ENCODE peak calls at places on chromosomes 2 and 18, in six cellular contexts. Y is H1, W is GM12878, K is endothelial cell of umbilical vein, Q is HCT116, I is SK-N-SH. J is an unnamed sample. For H3K79me2, the result is how much of the 10 kb centered on the place peaks cover.

GRCh38 chr2:11941201-11942041 is 195.0 kb downstream of the LPIN1 start:
- DNase-seq in I (no peak), K (no peak), W (no peak), Y (no peak), Q (no peak), J (no peak)

GRCh38 chr18:7872569-7872968 is 305.5 kb downstream of the PTPRM start:
- DNase-seq in I (peak), K (peak), Q (peak), W (no peak), Y (no peak), J (no peak)

GRCh38 chr18:75433098-75433497 is 5.6 kb upstream of the SMIM21 start:
- DNase-seq in I (no peak), Q (no peak), Y (no peak), W (no peak), K (no peak), J (peak)

GRCh38 chr18:57771183-57771582 is 31.9 kb downstream of the ATP8B1 start:
- DNase-seq in K (peak), Q (no peak), I (no peak), Y (no peak), W (no peak), J (peak)

GRCh38 chr2:129233166-129233565 is 746.3 kb upstream of the RAB6C start:
- DNase-seq in I (no peak), Q (no peak), Y (no peak), K (no peak), W (no peak), J (no peak)

GRCh38 chr2:167398791-167399371 is 510.6 kb downstream of the XIRP2 start:
- DNase-seq in Q (no peak), K (no peak), I (peak), W (no peak), Y (no peak), J (no peak)

GRCh38 chr18:12278765-12279682 is 24.9 kb downstream of the CIDEA start:
- DNase-seq in Q (no peak), K (peak), W (no peak), Y (peak), I (no peak), J (peak)

GRCh38 chr2:45009928-45010705 is 865 bp upstream of the SIX2 start:
- DNase-seq in K (peak), W (no peak), Q (no peak), Y (peak), I (peak), J (peak)

GRCh38 chr2:212711851-212712250 is 173.2 kb upstream of the ERBB4 start:
- DNase-seq in Y (no peak), Q (no peak), I (no peak), K (no peak), W (no peak), J (no peak)

GRCh38 chr2:189024861-189025618 is 50.9 kb downstream of the COL3A1 start:
- DNase-seq in I (no peak), Y (no peak), Q (peak), K (no peak), W (no peak), J (peak)

GRCh38 chr2:119934319-119934718 is 78.6 kb upstream of the EPB41L5 start:
- DNase-seq in K (no peak), W (no peak), Q (no peak), Y (no peak), I (no peak), J (no peak)

GRCh38 chr2:27715318-27716165 is 51.9 kb downstream of the SLC4A1AP start:
- DNase-seq in I (peak), K (no peak), W (no peak), Y (peak), Q (no peak), J (peak)

GRCh38 chr2:88597168-88597567 is 30.1 kb downstream of the EIF2AK3 start:
- DNase-seq in Q (no peak), Y (no peak), I (no peak), W (no peak), K (no peak), J (no peak)
- H3K79me2 ChIP-seq in Q (under half), Y (under half), I (under half), W (under half), K (under half), J (under half)

GRCh38 chr2:205706769-205707375 is 24.6 kb downstream of the NRP2 start:
- DNase-seq in I (no peak), Y (no peak), Q (no peak), K (peak), W (peak), J (no peak)
- TF ChIP-seq POLR2AphosphoS5 in I (no peak), Y (no peak), Q (no peak), K (peak), W (peak), J (no peak)

DNA sequence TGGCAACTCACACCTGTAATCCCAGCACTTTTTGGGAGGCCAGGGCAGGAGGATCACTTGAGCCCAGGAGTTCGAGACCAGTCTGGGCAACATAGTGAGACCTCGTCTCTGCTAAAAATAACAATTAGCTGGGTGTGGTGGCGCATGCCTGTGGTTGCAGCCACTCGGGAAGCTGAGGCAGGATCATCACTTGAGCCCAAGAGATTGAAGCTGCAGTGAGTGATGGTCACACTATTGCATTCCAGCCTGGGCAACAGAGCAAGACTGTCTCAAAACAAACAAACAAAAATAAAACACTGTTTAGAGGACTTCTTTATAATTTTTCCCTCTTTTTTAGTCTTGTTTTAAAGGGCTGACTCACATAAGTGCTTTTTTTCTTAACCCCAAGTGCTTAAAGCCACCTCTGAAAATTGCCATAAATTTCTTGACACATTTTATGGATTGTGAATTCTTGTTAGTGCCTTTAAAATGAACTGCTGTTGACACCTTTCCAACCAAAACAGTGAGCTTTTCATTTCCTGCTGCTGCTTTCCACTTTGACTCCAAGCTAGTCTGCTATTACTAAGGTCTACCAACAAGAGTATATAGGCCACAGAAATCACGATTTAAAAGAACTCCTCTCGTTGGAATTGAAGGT is 41.7 kb downstream of the CYP20A1 start:
- DNase-seq in K (peak), W (no peak), I (no peak), Y (no peak), Q (peak), J (no peak)
- H3K79me2 ChIP-seq in K (under half), W (under half), I (under half), Y (under half), Q (under half), J (under half)

GRCh38 chr2:71719520-71720282 is 266.3 kb downstream of the DYSF start:
- DNase-seq in K (no peak), I (no peak), Y (no peak), Q (no peak), W (no peak), J (no peak)
- TF ChIP-seq POLR2AphosphoS5 in K (no peak), I (no peak), Y (no peak), Q (no peak), W (no peak), J (no peak)

DNA sequence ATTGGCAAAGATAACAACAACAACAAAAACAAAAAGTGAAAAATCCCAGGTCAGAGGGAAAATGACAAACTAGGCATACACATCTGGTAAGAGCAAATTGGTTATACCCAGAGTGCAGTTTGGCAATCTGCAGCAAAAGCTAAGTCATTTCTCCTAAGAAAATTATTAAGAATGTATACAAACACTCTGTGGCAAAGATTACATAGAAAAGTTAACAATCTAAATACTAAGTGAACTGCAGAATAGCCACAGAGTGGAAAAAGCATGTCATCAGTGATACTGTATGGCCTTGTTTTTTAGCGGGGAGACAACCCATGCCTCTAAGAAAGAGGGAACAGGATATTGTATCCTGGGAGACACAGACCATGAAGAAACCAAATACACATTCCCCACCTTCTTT is 136.0 kb upstream of the ITGB6 start:
- DNase-seq in I (no peak), Y (no peak), Q (no peak), W (no peak), K (no peak), J (no peak)
- H3K79me2 ChIP-seq in I (half or more), Y (under half), Q (under half), W (under half), K (half or more), J (half or more)

GRCh38 chr2:8217366-8218125 is 464.3 kb upstream of the ID2 start:
- DNase-seq in Y (no peak), W (no peak), Q (no peak), I (no peak), K (no peak), J (no peak)

GRCh38 chr2:8216397-8216796 is 465.5 kb upstream of the ID2 start:
- DNase-seq in K (no peak), Y (no peak), W (no peak), I (no peak), Q (no peak), J (no peak)

GRCh38 chr2:8219096-8219495 is 462.8 kb upstream of the ID2 start:
- DNase-seq in Q (no peak), I (no peak), W (no peak), Y (no peak), K (no peak), J (no peak)

GRCh38 chr2:8222979-8223730 is 458.7 kb upstream of the ID2 start:
- DNase-seq in K (no peak), I (no peak), Q (no peak), W (no peak), Y (no peak), J (no peak)

DNA sequence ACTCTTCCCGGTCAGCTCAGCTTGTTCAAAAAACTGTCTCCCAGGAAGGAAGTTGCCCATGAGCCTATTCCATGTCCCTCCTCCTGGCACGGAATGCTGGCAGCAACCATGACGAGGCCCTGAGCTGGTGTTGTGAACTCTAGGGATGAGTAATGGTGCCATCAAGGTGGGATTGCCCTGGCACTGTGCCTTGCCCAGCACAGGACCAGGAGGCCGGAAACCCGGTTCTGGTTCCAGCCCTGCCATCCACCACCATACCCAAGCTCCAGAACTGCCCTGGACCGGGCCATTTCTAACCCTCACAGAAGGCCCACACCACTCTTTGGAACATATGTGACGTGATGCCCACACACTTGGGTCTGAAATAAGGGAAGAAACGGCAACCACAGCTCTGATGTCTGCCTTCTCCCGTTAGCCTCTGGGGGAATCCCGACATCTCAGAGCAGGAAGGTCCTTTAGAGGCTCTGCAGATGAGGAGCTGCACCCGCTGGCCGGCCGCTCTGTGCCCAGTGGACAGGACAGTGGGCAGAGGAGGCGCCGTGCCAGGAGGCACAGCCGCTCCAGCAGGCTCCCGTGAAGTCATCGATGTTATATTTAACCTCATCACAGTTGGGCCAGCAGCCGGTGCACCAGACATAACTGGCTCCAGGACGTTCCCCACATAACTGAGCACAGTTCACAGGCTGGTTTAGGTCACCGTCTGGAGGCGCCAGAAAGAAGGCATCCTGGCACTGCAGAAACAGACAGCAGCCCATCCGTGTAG is 462.0 kb upstream of the ID2 start:
- DNase-seq in Q (no peak), I (no peak), W (no peak), Y (no peak), K (no peak), J (no peak)
- TF ChIP-seq POLR2AphosphoS5 in Q (no peak), I (no peak), W (no peak), Y (no peak), K (no peak), J (no peak)

DNA sequence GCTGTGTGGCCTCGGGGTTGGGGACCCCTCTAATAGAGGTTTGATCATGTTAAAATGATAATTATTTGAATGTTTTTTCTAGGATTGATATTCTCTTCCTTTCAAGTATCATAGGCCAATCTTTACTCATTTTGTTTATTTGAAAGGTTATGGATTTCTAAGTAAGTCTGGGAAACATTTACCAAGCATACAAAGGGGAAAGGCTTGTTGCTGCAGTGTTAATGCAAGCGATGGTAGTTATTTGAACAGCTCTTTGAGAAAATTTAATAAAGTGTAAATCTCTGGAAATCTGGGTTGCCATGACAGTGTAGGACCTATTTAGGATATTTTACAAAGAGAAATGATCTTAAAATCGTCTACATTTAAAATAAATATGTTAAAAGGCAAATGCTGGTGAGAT is 56.1 kb downstream of the SPTBN1 start:
- DNase-seq in W (no peak), Y (no peak), K (no peak), Q (no peak), I (no peak), J (no peak)
- H3K79me2 ChIP-seq in W (under half), Y (under half), K (under half), Q (under half), I (half or more), J (under half)

DNA sequence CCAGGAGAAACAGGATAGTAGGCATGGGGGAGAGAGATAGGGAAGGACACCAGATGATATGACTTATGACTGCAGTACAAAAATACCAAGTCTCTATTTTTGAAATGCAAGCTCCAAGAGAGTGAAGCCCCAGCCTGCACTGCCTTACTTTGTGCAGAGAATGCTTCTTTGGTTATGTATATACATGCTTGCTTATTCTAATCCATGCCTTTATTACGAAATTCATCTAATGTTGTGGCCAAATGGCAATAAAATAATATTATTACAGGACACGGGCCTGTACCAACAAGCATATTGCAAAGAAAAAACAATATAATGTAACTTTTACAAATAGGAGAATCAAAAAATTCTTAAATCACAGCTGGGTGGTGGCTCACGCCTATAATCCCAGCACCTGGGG is 110.8 kb downstream of the BCL11A start:
- DNase-seq in Q (no peak), K (no peak), I (no peak), W (no peak), Y (no peak), J (no peak)
- TF ChIP-seq POLR2AphosphoS5 in Q (no peak), K (no peak), I (no peak), W (no peak), Y (no peak), J (no peak)

DNA sequence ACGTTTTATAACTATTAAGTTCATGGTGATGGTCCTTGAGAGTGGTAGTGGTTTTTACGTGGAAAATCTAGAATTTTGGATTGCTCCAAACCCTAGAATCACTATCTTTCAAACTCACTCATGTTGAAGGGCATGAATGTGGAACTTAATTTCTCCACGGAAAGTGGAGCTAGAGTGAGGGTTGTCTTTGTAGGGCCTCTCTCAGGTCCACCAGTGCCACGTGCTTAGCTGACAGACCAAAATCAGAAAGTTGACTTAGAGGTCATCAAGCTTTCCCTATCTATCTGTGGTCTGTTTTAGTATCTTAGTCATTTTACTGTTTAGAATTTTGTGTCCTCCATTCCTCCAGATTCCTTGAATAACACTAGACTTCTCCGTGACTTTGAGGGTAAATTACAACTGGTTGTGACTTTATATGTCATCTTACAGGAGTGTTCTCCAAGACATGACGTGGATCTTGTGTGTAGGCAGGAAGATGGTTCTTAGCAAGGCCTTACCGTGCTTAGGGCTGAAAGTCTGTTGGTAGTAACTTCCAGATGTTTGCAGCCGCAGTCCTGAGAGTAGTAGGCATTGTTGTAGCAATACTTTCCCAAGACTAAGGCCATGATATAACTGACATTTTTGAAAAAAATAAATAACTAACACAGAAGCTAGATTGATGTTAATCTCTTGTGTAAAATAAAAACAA is 26.8 kb downstream of the DIS3L2 start:
- DNase-seq in W (no peak), I (no peak), K (no peak), Q (no peak), Y (no peak), J (no peak)
- H3K79me2 ChIP-seq in W (under half), I (half or more), K (under half), Q (half or more), Y (under half), J (under half)